ENCODE peak calls at places on chromosomes 2 and 18, in seven cellular contexts. One of them, this sample, is unnamed.
A peak's percentile ranks its signal among the peaks of the same experiment; 100 is the strongest.

GRCh38 chr2:168884990-168885389 is 5.2 kb downstream of the SPC25 start:
- DNase-seq in pancreas: no peak
- DNase-seq in cardiac septum: no peak
- DNase-seq in heart right ventricle: no peak
- DNase-seq in CD4-positive, CD25-positive, alpha-beta regulatory T cell: no peak
- DNase-seq in progenitor cell of endocrine pancreas: no peak
- DNase-seq in activated T-cell treated with anti-CD3 and anti-CD28 coated beads for 24 hours: no peak
- DNase-seq in this sample: no peak

GRCh38 chr2:54677476-54678265 is 45.8 kb upstream of the EML6 start:
- DNase-seq in CD4-positive, CD25-positive, alpha-beta regulatory T cell: no peak
- DNase-seq in heart right ventricle: no peak
- DNase-seq in cardiac septum: no peak
- DNase-seq in pancreas: no peak
- DNase-seq in progenitor cell of endocrine pancreas: no peak
- DNase-seq in activated T-cell treated with anti-CD3 and anti-CD28 coated beads for 24 hours: no peak
- DNase-seq in this sample: no peak

GRCh38 chr2:37798315-37799005 is 126.6 kb upstream of the RMDN2 start:
- DNase-seq in CD4-positive, CD25-positive, alpha-beta regulatory T cell: no peak
- DNase-seq in activated T-cell treated with anti-CD3 and anti-CD28 coated beads for 24 hours: no peak
- DNase-seq in progenitor cell of endocrine pancreas: no peak
- DNase-seq in heart right ventricle: no peak
- DNase-seq in cardiac septum: no peak
- DNase-seq in pancreas: no peak
- DNase-seq in this sample: peak; percentile 35

GRCh38 chr2:11224887-11225286 is 69.6 kb downstream of the SLC66A3 start:
- DNase-seq in pancreas: no peak
- DNase-seq in CD4-positive, CD25-positive, alpha-beta regulatory T cell: no peak
- DNase-seq in progenitor cell of endocrine pancreas: no peak
- DNase-seq in activated T-cell treated with anti-CD3 and anti-CD28 coated beads for 24 hours: no peak
- DNase-seq in cardiac septum: no peak
- DNase-seq in heart right ventricle: no peak
- DNase-seq in this sample: peak; percentile 11

GRCh38 chr18:58218111-58218510 is 174.1 kb downstream of the NEDD4L start:
- DNase-seq in activated T-cell treated with anti-CD3 and anti-CD28 coated beads for 24 hours: no peak
- DNase-seq in cardiac septum: no peak
- DNase-seq in pancreas: no peak
- DNase-seq in heart right ventricle: no peak
- DNase-seq in progenitor cell of endocrine pancreas: no peak
- DNase-seq in CD4-positive, CD25-positive, alpha-beta regulatory T cell: no peak
- DNase-seq in this sample: no peak

GRCh38 chr2:237497009-237497819 is 10.2 kb downstream of the MLPH start:
- DNase-seq in heart right ventricle: no peak
- DNase-seq in activated T-cell treated with anti-CD3 and anti-CD28 coated beads for 24 hours: no peak
- DNase-seq in cardiac septum: peak; percentile 29
- DNase-seq in progenitor cell of endocrine pancreas: no peak
- DNase-seq in CD4-positive, CD25-positive, alpha-beta regulatory T cell: no peak
- DNase-seq in pancreas: no peak
- DNase-seq in this sample: no peak

GRCh38 chr2:79025421-79025820 is at the start of gene REG3G:
- DNase-seq in heart right ventricle: no peak
- DNase-seq in cardiac septum: no peak
- DNase-seq in CD4-positive, CD25-positive, alpha-beta regulatory T cell: no peak
- DNase-seq in activated T-cell treated with anti-CD3 and anti-CD28 coated beads for 24 hours: no peak
- DNase-seq in pancreas: no peak
- DNase-seq in progenitor cell of endocrine pancreas: no peak
- DNase-seq in this sample: no peak

GRCh38 chr2:239114119-239114581 is 266.3 kb downstream of the TWIST2 start:
- DNase-seq in progenitor cell of endocrine pancreas: no peak
- DNase-seq in CD4-positive, CD25-positive, alpha-beta regulatory T cell: no peak
- DNase-seq in activated T-cell treated with anti-CD3 and anti-CD28 coated beads for 24 hours: no peak
- DNase-seq in heart right ventricle: no peak
- DNase-seq in pancreas: peak; percentile 61
- DNase-seq in cardiac septum: no peak
- DNase-seq in this sample: peak; percentile 7

GRCh38 chr2:120815292-120815691 is 79.6 kb downstream of the GLI2 start:
- DNase-seq in CD4-positive, CD25-positive, alpha-beta regulatory T cell: no peak
- DNase-seq in activated T-cell treated with anti-CD3 and anti-CD28 coated beads for 24 hours: no peak
- DNase-seq in pancreas: no peak
- DNase-seq in heart right ventricle: no peak
- DNase-seq in progenitor cell of endocrine pancreas: no peak
- DNase-seq in cardiac septum: no peak
- DNase-seq in this sample: no peak

GRCh38 chr2:129619471-129619870 is 360.0 kb upstream of the RAB6C start:
- DNase-seq in pancreas: no peak
- DNase-seq in progenitor cell of endocrine pancreas: no peak
- DNase-seq in CD4-positive, CD25-positive, alpha-beta regulatory T cell: no peak
- DNase-seq in activated T-cell treated with anti-CD3 and anti-CD28 coated beads for 24 hours: no peak
- DNase-seq in cardiac septum: no peak
- DNase-seq in heart right ventricle: no peak
- DNase-seq in this sample: no peak

GRCh38 chr2:45770773-45771172 is 119.3 kb downstream of the PRKCE start:
- DNase-seq in pancreas: no peak
- DNase-seq in activated T-cell treated with anti-CD3 and anti-CD28 coated beads for 24 hours: no peak
- DNase-seq in cardiac septum: no peak
- DNase-seq in progenitor cell of endocrine pancreas: no peak
- DNase-seq in heart right ventricle: no peak
- DNase-seq in CD4-positive, CD25-positive, alpha-beta regulatory T cell: no peak
- DNase-seq in this sample: no peak

GRCh38 chr2:65265090-65266045 is 37.7 kb downstream of the ACTR2 start:
- DNase-seq in cardiac septum: no peak
- DNase-seq in activated T-cell treated with anti-CD3 and anti-CD28 coated beads for 24 hours: no peak
- DNase-seq in progenitor cell of endocrine pancreas: no peak
- DNase-seq in CD4-positive, CD25-positive, alpha-beta regulatory T cell: peak; percentile 67
- DNase-seq in heart right ventricle: peak; percentile 66
- DNase-seq in pancreas: no peak
- DNase-seq in this sample: no peak

GRCh38 chr2:210158236-210158635 is 13.0 kb downstream of the KANSL1L start:
- DNase-seq in cardiac septum: no peak
- DNase-seq in activated T-cell treated with anti-CD3 and anti-CD28 coated beads for 24 hours: no peak
- DNase-seq in pancreas: no peak
- DNase-seq in heart right ventricle: no peak
- DNase-seq in CD4-positive, CD25-positive, alpha-beta regulatory T cell: no peak
- DNase-seq in progenitor cell of endocrine pancreas: no peak
- DNase-seq in this sample: no peak

GRCh38 chr18:62982600-62983251 is 267.4 kb downstream of the PHLPP1 start:
- DNase-seq in activated T-cell treated with anti-CD3 and anti-CD28 coated beads for 24 hours: peak; percentile 44
- DNase-seq in CD4-positive, CD25-positive, alpha-beta regulatory T cell: peak; percentile 74
- DNase-seq in pancreas: no peak
- DNase-seq in heart right ventricle: peak; percentile 61
- DNase-seq in progenitor cell of endocrine pancreas: peak; percentile 46
- DNase-seq in cardiac septum: no peak
- DNase-seq in this sample: peak; percentile 15

GRCh38 chr2:84880645-84881521 is at the start of gene TRABD2A:
- DNase-seq in CD4-positive, CD25-positive, alpha-beta regulatory T cell: peak; percentile 75
- DNase-seq in pancreas: peak; percentile 68
- DNase-seq in activated T-cell treated with anti-CD3 and anti-CD28 coated beads for 24 hours: peak; percentile 51
- DNase-seq in heart right ventricle: no peak
- DNase-seq in cardiac septum: no peak
- DNase-seq in progenitor cell of endocrine pancreas: no peak
- DNase-seq in this sample: no peak

GRCh38 chr2:241799522-241800197 is 9.3 kb upstream of the NEU4 start:
- DNase-seq in activated T-cell treated with anti-CD3 and anti-CD28 coated beads for 24 hours: no peak
- DNase-seq in heart right ventricle: no peak
- DNase-seq in pancreas: peak; percentile 67
- DNase-seq in CD4-positive, CD25-positive, alpha-beta regulatory T cell: no peak
- DNase-seq in cardiac septum: peak; percentile 63
- DNase-seq in progenitor cell of endocrine pancreas: no peak
- DNase-seq in this sample: no peak

GRCh38 chr18:35176925-35177324 is 63.9 kb upstream of the ZNF397 start:
- DNase-seq in progenitor cell of endocrine pancreas: no peak
- DNase-seq in activated T-cell treated with anti-CD3 and anti-CD28 coated beads for 24 hours: no peak
- DNase-seq in cardiac septum: no peak
- DNase-seq in CD4-positive, CD25-positive, alpha-beta regulatory T cell: no peak
- DNase-seq in pancreas: no peak
- DNase-seq in heart right ventricle: no peak
- DNase-seq in this sample: no peak

GRCh38 chr2:120434487-120434886 is 88.6 kb downstream of the INHBB start:
- DNase-seq in CD4-positive, CD25-positive, alpha-beta regulatory T cell: no peak
- DNase-seq in pancreas: peak; percentile 57
- DNase-seq in progenitor cell of endocrine pancreas: no peak
- DNase-seq in cardiac septum: peak; percentile 75
- DNase-seq in activated T-cell treated with anti-CD3 and anti-CD28 coated beads for 24 hours: no peak
- DNase-seq in heart right ventricle: no peak
- DNase-seq in this sample: no peak

This sample was measured in HL-60.